ENCODE peak calls at places on chromosomes 16 and 17, in five cellular contexts. Y is CD8-positive, alpha-beta memory T cell; M is pancreas; Q is body of pancreas; X is suprapubic skin. J is an unnamed sample.

GRCh38 chr17:76384222-76384986 is at the start of gene SPHK1:
- DNase-seq in Y (peak), M (peak), Q (peak), X (no peak), J (peak)

GRCh38 chr17:50687200-50688066 is 20.3 kb downstream of the ANKRD40 start:
- DNase-seq in Y (no peak), M (peak), Q (no peak), X (peak), J (no peak)

GRCh38 chr17:69065113-69065512 is 4.4 kb upstream of the ABCA9 start:
- DNase-seq in Y (no peak), M (no peak), Q (no peak), X (no peak), J (no peak)

GRCh38 chr17:19347323-19348080 is 15.0 kb downstream of the B9D1 start:
- DNase-seq in Y (no peak), M (no peak), Q (no peak), X (peak), J (no peak)

GRCh38 chr17:51016099-51016498 is 104.6 kb downstream of the SPAG9 start:
- DNase-seq in Y (no peak), M (no peak), Q (no peak), X (no peak), J (no peak)

GRCh38 chr17:7252176-7253043 is at the start of gene ELP5:
- DNase-seq in Y (peak), M (peak), Q (peak), X (peak), J (peak)

GRCh38 chr17:4947411-4948165 is 742 bp downstream of the PFN1 start:
- DNase-seq in Y (peak), M (peak), Q (peak), X (no peak), J (no peak)

GRCh38 chr16:75044800-75045361 is 46.1 kb downstream of the ZNRF1 start:
- DNase-seq in Y (no peak), M (no peak), Q (no peak), X (no peak), J (no peak)

GRCh38 chr16:19804538-19805323 is 79.9 kb downstream of the GPRC5B start:
- DNase-seq in Y (no peak), M (peak), Q (peak), X (peak), J (no peak)

GRCh38 chr17:36977568-36977967 is 28.8 kb downstream of the AATF start:
- DNase-seq in Y (no peak), M (no peak), Q (no peak), X (no peak), J (no peak)

GRCh38 chr17:36977066-36977465 is 28.3 kb downstream of the AATF start:
- DNase-seq in Y (no peak), M (no peak), Q (no peak), X (no peak), J (no peak)

GRCh38 chr17:36980281-36980761 is 31.6 kb downstream of the AATF start:
- DNase-seq in Y (no peak), M (no peak), Q (no peak), X (no peak), J (peak)

GRCh38 chr17:36979585-36979941 is 30.8 kb downstream of the AATF start:
- DNase-seq in Y (no peak), M (no peak), Q (no peak), X (no peak), J (no peak)

GRCh38 chr17:36978810-36979584 is 30.2 kb downstream of the AATF start:
- DNase-seq in Y (no peak), M (no peak), Q (no peak), X (no peak), J (no peak)
- H3K4me3 ChIP-seq in Y (no peak), M (no peak), Q (no peak), X (no peak), J (no peak)

GRCh38 chr16:58685084-58685449 is 497 bp upstream of the SLC38A7 start:
- DNase-seq in Y (no peak), M (no peak), Q (no peak), X (no peak), J (no peak)
- H3K4me3 ChIP-seq in Y (peak), M (peak), Q (no peak), X (peak), J (peak)

GRCh38 chr16:86604436-86605220 is 26.3 kb downstream of the FOXL1 start:
- DNase-seq in Y (peak), M (no peak), Q (no peak), X (no peak), J (no peak)
- H3K4me3 ChIP-seq in Y (peak), M (no peak), Q (no peak), X (peak), J (no peak)

GRCh38 chr17:66645259-66645658 is 189.7 kb upstream of the CACNG5 start:
- DNase-seq in Y (no peak), M (no peak), Q (no peak), X (no peak), J (no peak)
- H3K4me3 ChIP-seq in Y (no peak), M (no peak), Q (no peak), X (no peak), J (no peak)

DNA sequence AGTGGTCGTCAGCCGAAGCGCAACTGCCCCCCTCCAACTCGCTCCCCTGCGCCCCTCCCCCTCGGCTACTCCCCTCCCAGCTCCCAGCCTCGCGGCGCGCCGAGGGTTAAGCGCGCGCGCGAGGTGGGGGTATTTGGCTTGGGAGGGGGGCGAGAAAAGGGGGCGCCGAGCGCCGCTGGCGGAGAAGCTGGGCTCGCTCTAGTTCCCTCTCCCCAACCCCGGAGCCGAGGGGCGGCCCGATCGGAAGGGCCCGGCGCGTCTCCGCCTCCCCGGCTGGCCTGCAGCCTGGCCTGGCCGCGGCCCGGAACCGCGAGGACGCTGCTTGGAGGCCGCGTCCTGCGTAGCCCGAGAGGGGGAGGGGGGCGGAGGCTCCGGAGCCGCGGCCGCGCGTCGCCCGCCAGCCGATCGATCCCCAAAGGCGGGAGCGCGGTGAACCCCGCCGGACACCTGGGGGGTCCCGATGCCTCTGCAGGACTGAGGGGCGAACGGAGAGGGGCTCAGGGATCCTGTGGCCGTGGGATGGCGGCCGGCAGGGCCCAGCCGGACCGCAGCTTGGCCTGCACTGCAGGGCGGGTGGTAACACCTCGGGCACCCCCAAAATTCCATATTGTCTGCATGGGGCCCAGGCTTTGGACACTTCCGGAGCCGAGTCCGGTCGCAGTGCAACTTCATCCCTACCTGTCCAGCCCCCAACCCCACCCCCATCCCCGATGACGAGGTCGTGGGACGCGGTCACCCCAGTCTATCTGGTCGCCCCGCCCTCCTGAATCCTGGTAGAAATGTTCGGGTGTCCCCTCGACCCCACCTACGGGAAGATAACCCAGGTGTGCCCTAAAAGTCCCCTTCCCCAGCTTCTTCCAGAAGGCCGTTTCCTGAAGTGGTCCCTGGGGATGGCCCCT is 4.9 kb upstream of the CBX4 start:
- DNase-seq in Y (no peak), M (peak), Q (peak), X (peak), J (no peak)
- H3K4me3 ChIP-seq in Y (peak), M (peak), Q (peak), X (peak), J (peak)

GRCh38 chr16:57285379-57285778 is 907 bp upstream of the PLLP start:
- DNase-seq in Y (no peak), M (no peak), Q (no peak), X (peak), J (no peak)
- H3K4me3 ChIP-seq in Y (peak), M (no peak), Q (no peak), X (peak), J (no peak)

DNA sequence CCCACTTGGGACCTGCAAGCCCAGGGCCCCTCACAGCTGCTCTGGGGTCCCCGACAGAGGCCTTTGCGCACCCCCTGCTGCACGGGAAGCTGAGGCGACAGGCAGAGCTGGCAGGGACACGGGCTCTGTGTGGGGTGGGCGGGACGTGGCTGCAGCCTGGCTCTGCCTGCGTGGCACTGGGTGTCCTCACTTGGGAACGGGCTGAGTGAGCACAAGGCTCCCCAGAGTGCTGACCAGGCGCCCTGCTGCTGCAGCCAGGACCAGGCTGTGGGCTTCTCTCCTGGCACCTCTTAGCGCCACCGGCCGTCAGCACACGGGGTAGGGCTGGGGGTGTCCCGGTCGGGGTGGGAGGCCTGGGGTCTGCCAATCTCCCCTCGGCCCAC is 6.6 kb downstream of the C1QTNF8 start:
- DNase-seq in Y (no peak), M (no peak), Q (peak), X (no peak), J (no peak)
- H3K4me3 ChIP-seq in Y (no peak), M (no peak), Q (no peak), X (peak), J (no peak)

DNA sequence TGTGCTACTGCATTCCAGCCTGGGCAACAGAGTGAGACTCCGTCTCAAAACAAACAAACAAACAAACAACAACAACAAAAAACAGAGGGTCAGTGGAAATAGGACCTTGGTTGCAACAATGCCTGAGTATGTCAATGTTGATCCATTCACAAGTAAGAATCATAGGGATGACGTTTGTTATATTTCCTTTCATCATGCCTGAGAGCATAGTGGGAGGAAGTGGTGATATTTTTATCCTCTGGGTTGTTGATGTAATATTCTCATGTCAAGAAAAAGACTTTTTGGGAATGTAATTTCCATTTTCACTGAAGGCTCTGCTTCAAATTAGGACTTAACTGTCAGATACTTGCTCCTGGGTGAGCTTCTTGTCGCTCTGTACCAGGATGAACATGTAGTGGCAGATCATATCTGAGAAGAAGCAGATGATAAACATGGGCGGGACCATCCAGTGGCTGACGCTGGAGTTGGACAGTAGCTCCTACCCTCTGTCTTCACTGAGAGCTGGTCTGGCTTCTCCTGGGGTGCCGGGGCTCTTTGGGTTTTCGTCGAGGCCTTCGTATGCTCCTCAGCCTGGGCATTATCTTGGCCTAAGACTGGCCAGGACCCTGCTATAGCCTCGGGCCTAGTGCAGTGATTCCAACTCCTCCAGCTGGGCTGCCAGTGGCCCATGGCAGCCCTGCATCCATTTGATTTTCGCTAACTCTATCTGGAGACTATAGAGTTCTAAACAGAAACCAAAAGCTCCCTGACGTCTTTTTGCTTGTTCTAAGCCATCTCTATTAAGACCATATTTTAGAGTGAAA is 19.6 kb downstream of the CYB5B start:
- DNase-seq in Y (peak), M (no peak), Q (no peak), X (peak), J (no peak)
- H3K4me3 ChIP-seq in Y (peak), M (no peak), Q (no peak), X (peak), J (no peak)

GRCh38 chr17:48036693-48037035 is 933 bp downstream of the COPZ2 start:
- DNase-seq in Y (no peak), M (no peak), Q (no peak), X (no peak), J (no peak)
- H3K4me3 ChIP-seq in Y (no peak), M (peak), Q (peak), X (peak), J (peak)

J was measured in skeletal muscle cell.